ENCODE peak calls at places on chromosomes 4 and X, in nine cellular contexts. I is SK-N-SH, M is endothelial cell of umbilical vein, J is A549, K is HCT116, O is GM12878, L is K562, H is HepG2, A is H1. T is an unnamed sample.
A peak's percentile ranks its signal among the peaks of the same experiment; 100 is the strongest.

GRCh38 chr4:184805462-184806245 is 20.1 kb downstream of the ACSL1 start:
- DNase-seq in I (peak; percentile 71), M (no peak), A (no peak), J (no peak), K (no peak), H (no peak), O (no peak), L (no peak), T (no peak)

GRCh38 chrX:2463973-2464676 is 36.7 kb downstream of the DHRSX start:
- DNase-seq in J (peak; percentile 99), L (peak; percentile 58), A (no peak), O (no peak), M (no peak), K (peak; percentile 99), I (no peak), H (no peak), T (peak; percentile 51)

GRCh38 chrX:38435130-38435529 is 82.7 kb downstream of the OTC start:
- DNase-seq in A (no peak), O (no peak), K (no peak), L (no peak), M (no peak), I (no peak), H (no peak), J (no peak), T (no peak)

GRCh38 chr4:17717301-17717700 is 64.1 kb downstream of the FAM184B start:
- DNase-seq in L (no peak), H (no peak), O (no peak), A (no peak), J (no peak), K (no peak), I (no peak), M (no peak), T (no peak)

GRCh38 chr4:141922224-141922623 is 285.8 kb downstream of the IL15 start:
- DNase-seq in J (no peak), O (no peak), H (no peak), K (no peak), A (no peak), L (no peak), I (no peak), M (no peak), T (no peak)

GRCh38 chrX:148499638-148500427 is 584 bp upstream of the AFF2 start:
- DNase-seq in H (no peak), I (no peak), O (no peak), K (no peak), L (no peak), M (no peak), A (no peak), J (no peak), T (no peak)

GRCh38 chr4:81052119-81053068 is 21.9 kb downstream of the BMP3 start:
- DNase-seq in A (peak; percentile 89), I (peak; percentile 20), O (peak; percentile 91), J (peak; percentile 45), H (peak; percentile 51), K (peak; percentile 59), L (peak; percentile 38), M (peak; percentile 52), T (peak; percentile 52)

GRCh38 chr4:113823291-113823659 is 61.7 kb upstream of the CAMK2D start:
- DNase-seq in A (no peak), M (no peak), J (no peak), I (no peak), K (no peak), O (peak; percentile 85), H (no peak), L (no peak), T (peak; percentile 43)

GRCh38 chr4:139053909-139054308 is 38.3 kb downstream of the NOCT start:
- DNase-seq in A (no peak), H (no peak), L (no peak), K (no peak), I (no peak), J (no peak), O (no peak), M (no peak), T (no peak)

GRCh38 chrX:39869846-39870601 is 227.7 kb downstream of the BCOR start:
- DNase-seq in L (peak; percentile 75), J (peak; percentile 35), A (no peak), M (peak; percentile 20), K (no peak), O (no peak), H (no peak), I (no peak), T (peak; percentile 78)

GRCh38 chrX:40078489-40079288 is 19.1 kb downstream of the BCOR start:
- DNase-seq in J (no peak), A (no peak), K (no peak), M (no peak), H (no peak), I (no peak), L (no peak), O (no peak), T (no peak)

GRCh38 chr4:109826719-109827118 is 1.1 kb upstream of the RRH start:
- DNase-seq in M (peak; percentile 38), J (no peak), L (peak; percentile 19), I (peak; percentile 28), K (no peak), O (no peak), H (no peak), A (no peak), T (peak; percentile 21)

GRCh38 chr4:7418131-7418943 is 16.4 kb downstream of the PSAPL1 start:
- DNase-seq in O (no peak), M (no peak), A (peak; percentile 33), K (no peak), I (peak; percentile 3), J (no peak), L (no peak), H (no peak), T (no peak)

GRCh38 chrX:96909291-96909690 is 25.6 kb downstream of the RPA4 start:
- DNase-seq in K (no peak), H (no peak), O (no peak), L (no peak), A (no peak), M (peak; percentile 64), J (no peak), I (no peak), T (no peak)

GRCh38 chr4:130056286-130056685 is 960.3 kb downstream of the C4orf33 start:
- DNase-seq in J (no peak), H (no peak), L (no peak), I (no peak), M (no peak), K (no peak), O (no peak), A (no peak), T (no peak)

GRCh38 chr4:144579411-144580020 is 66.4 kb upstream of the HHIP start:
- DNase-seq in H (no peak), J (peak; percentile 23), O (no peak), M (peak; percentile 88), L (no peak), K (no peak), A (no peak), I (no peak), T (no peak)

GRCh38 chr4:181443003-181443402 is 800.2 kb upstream of the TENM3 start:
- DNase-seq in I (no peak), K (no peak), J (no peak), O (peak; percentile 1), A (no peak), H (no peak), M (no peak), L (no peak), T (no peak)

GRCh38 chrX:93673056-93673868 is at the start of gene NAP1L3:
- DNase-seq in L (no peak), M (peak; percentile 2), I (peak; percentile 78), K (no peak), O (no peak), A (peak; percentile 63), H (peak; percentile 5), J (peak; percentile 63), T (no peak)

DNA sequence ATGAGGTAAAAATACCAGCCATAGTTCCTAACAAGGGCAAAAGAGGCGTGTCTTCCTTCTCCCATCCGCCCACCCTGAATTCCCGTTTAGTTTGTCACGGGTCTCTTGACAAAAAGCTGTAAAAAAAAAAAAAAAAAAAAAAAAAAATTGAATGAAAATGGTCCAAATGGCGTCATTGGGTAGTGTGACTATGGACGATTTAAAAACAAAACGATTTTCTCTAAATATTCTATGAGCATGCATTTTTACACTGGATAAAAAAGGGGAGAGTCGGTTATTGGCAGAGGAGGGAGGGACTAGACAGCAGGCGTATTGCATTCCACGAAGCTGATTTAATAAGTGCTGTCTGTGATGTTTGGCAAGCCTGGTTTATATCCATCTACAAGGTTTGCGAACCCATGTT is at the start of gene FAM133A:
- DNase-seq in I (peak; percentile 28), H (no peak), J (peak; percentile 10), K (no peak), L (no peak), O (no peak), M (no peak), A (no peak), T (no peak)
- TF ChIP-seq MAX in I (no peak), H (no peak), J (no peak), K (no peak), L (no peak), O (no peak), M (no peak), A (no peak), T (no peak)

GRCh38 chr4:77110707-77111106 is 34.9 kb upstream of the CCNI start:
- DNase-seq in K (no peak), L (no peak), H (no peak), O (no peak), I (no peak), A (no peak), M (no peak), J (no peak), T (no peak)
- TF ChIP-seq CTCF in K (no peak), L (no peak), H (no peak), O (no peak), I (no peak), A (no peak), M (no peak), J (no peak), T (no peak)

GRCh38 chrX:44261286-44261685 is 82.2 kb downstream of the EFHC2 start:
- DNase-seq in M (no peak), K (no peak), J (no peak), A (no peak), O (no peak), I (no peak), L (no peak), H (no peak), T (peak; percentile 27)

GRCh38 chrX:44264936-44265335 is 78.5 kb downstream of the EFHC2 start:
- DNase-seq in O (no peak), H (no peak), J (no peak), A (no peak), L (no peak), M (no peak), K (no peak), I (no peak), T (no peak)

GRCh38 chrX:44267861-44268260 is 75.6 kb downstream of the EFHC2 start:
- DNase-seq in A (no peak), I (no peak), H (no peak), O (no peak), M (no peak), J (no peak), K (no peak), L (no peak), T (no peak)

GRCh38 chrX:44267116-44267515 is 76.4 kb downstream of the EFHC2 start:
- DNase-seq in O (no peak), M (no peak), K (no peak), A (no peak), I (no peak), J (no peak), H (no peak), L (no peak), T (no peak)

GRCh38 chrX:44265559-44265958 is 77.9 kb downstream of the EFHC2 start:
- DNase-seq in K (no peak), A (no peak), H (no peak), O (no peak), I (no peak), M (no peak), J (no peak), L (no peak), T (no peak)
- H3K4me3 ChIP-seq in K (no peak overlapping the region), A (no peak overlapping the region), H (no peak overlapping the region), O (no peak overlapping the region), I (no peak overlapping the region), M (no peak overlapping the region), J (no peak overlapping the region), L (no peak overlapping the region), T (no peak overlapping the region)

GRCh38 chr4:169840554-169840953 is 82.8 kb upstream of the HPF1 start:
- DNase-seq in J (no peak), K (no peak), M (no peak), I (no peak), A (no peak), L (no peak), O (no peak), H (no peak), T (no peak)
- TF ChIP-seq MAX in J (no peak), K (no peak), M (no peak), I (no peak), A (no peak), L (no peak), O (no peak), H (no peak), T (no peak)

T was measured in NB4.